ENCODE peak calls at places on chromosomes 6 and 20, in seven cellular contexts. One of them, this sample, is unnamed.

GRCh38 chr6:108102965-108103364 is 28.4 kb upstream of the OSTM1 start:
- DNase-seq in ovary: no peak
- DNase-seq in effector CD4-positive, alpha-beta T cell: no peak
- DNase-seq in stomach: no peak
- DNase-seq in activated naive CD4-positive, alpha-beta T cell treated with Interleukin-2 at 50 U/mL for 16 hours: no peak
- DNase-seq in stimulated activated CD4-positive, alpha-beta T cell treated with anti-CD3 and anti-CD28 coated beads, Interleukin-4, amount 100 ng/mL, for 4 hours: no peak
- DNase-seq in T-helper 9 cell: no peak
- DNase-seq in this sample: no peak

GRCh38 chr20:57509665-57510237 is 15.2 kb downstream of the CTCFL start:
- DNase-seq in effector CD4-positive, alpha-beta T cell: no peak
- DNase-seq in activated naive CD4-positive, alpha-beta T cell treated with Interleukin-2 at 50 U/mL for 16 hours: no peak
- DNase-seq in stomach: peak; percentile 32
- DNase-seq in T-helper 9 cell: no peak
- DNase-seq in ovary: no peak
- DNase-seq in stimulated activated CD4-positive, alpha-beta T cell treated with anti-CD3 and anti-CD28 coated beads, Interleukin-4, amount 100 ng/mL, for 4 hours: no peak
- DNase-seq in this sample: no peak

GRCh38 chr20:16942702-16943101 is 194.5 kb downstream of the OTOR start:
- DNase-seq in T-helper 9 cell: no peak
- DNase-seq in effector CD4-positive, alpha-beta T cell: no peak
- DNase-seq in ovary: no peak
- DNase-seq in stimulated activated CD4-positive, alpha-beta T cell treated with anti-CD3 and anti-CD28 coated beads, Interleukin-4, amount 100 ng/mL, for 4 hours: no peak
- DNase-seq in activated naive CD4-positive, alpha-beta T cell treated with Interleukin-2 at 50 U/mL for 16 hours: no peak
- DNase-seq in stomach: no peak
- DNase-seq in this sample: no peak

GRCh38 chr6:42239736-42240375 is 22.2 kb upstream of the MRPS10 start:
- DNase-seq in stimulated activated CD4-positive, alpha-beta T cell treated with anti-CD3 and anti-CD28 coated beads, Interleukin-4, amount 100 ng/mL, for 4 hours: no peak
- DNase-seq in T-helper 9 cell: no peak
- DNase-seq in stomach: no peak
- DNase-seq in effector CD4-positive, alpha-beta T cell: no peak
- DNase-seq in activated naive CD4-positive, alpha-beta T cell treated with Interleukin-2 at 50 U/mL for 16 hours: no peak
- DNase-seq in ovary: no peak
- DNase-seq in this sample: no peak

GRCh38 chr20:46367967-46368901 is 38.2 kb downstream of the ELMO2 start:
- DNase-seq in T-helper 9 cell: no peak
- DNase-seq in stimulated activated CD4-positive, alpha-beta T cell treated with anti-CD3 and anti-CD28 coated beads, Interleukin-4, amount 100 ng/mL, for 4 hours: no peak
- DNase-seq in stomach: no peak
- DNase-seq in effector CD4-positive, alpha-beta T cell: no peak
- DNase-seq in ovary: no peak
- DNase-seq in activated naive CD4-positive, alpha-beta T cell treated with Interleukin-2 at 50 U/mL for 16 hours: no peak
- DNase-seq in this sample: no peak

GRCh38 chr20:63101781-63102719 is 95.3 kb upstream of the BHLHE23 start:
- DNase-seq in stomach: peak; percentile 39
- DNase-seq in effector CD4-positive, alpha-beta T cell: peak; percentile 34
- DNase-seq in ovary: peak; percentile 45
- DNase-seq in activated naive CD4-positive, alpha-beta T cell treated with Interleukin-2 at 50 U/mL for 16 hours: peak; percentile 68
- DNase-seq in T-helper 9 cell: peak; percentile 36
- DNase-seq in stimulated activated CD4-positive, alpha-beta T cell treated with anti-CD3 and anti-CD28 coated beads, Interleukin-4, amount 100 ng/mL, for 4 hours: peak; percentile 60
- DNase-seq in this sample: peak; percentile 39

GRCh38 chr6:20746024-20746423 is 211.8 kb downstream of the CDKAL1 start:
- DNase-seq in T-helper 9 cell: no peak
- DNase-seq in stomach: no peak
- DNase-seq in ovary: no peak
- DNase-seq in effector CD4-positive, alpha-beta T cell: no peak
- DNase-seq in activated naive CD4-positive, alpha-beta T cell treated with Interleukin-2 at 50 U/mL for 16 hours: no peak
- DNase-seq in stimulated activated CD4-positive, alpha-beta T cell treated with anti-CD3 and anti-CD28 coated beads, Interleukin-4, amount 100 ng/mL, for 4 hours: no peak
- DNase-seq in this sample: no peak

GRCh38 chr6:169046483-169047192 is 207.0 kb downstream of the THBS2 start:
- DNase-seq in stomach: no peak
- DNase-seq in stimulated activated CD4-positive, alpha-beta T cell treated with anti-CD3 and anti-CD28 coated beads, Interleukin-4, amount 100 ng/mL, for 4 hours: no peak
- DNase-seq in T-helper 9 cell: no peak
- DNase-seq in ovary: no peak
- DNase-seq in effector CD4-positive, alpha-beta T cell: no peak
- DNase-seq in activated naive CD4-positive, alpha-beta T cell treated with Interleukin-2 at 50 U/mL for 16 hours: no peak
- DNase-seq in this sample: no peak

GRCh38 chr6:41698350-41698781 is 37.0 kb downstream of the TFEB start:
- DNase-seq in stomach: no peak
- DNase-seq in effector CD4-positive, alpha-beta T cell: no peak
- DNase-seq in stimulated activated CD4-positive, alpha-beta T cell treated with anti-CD3 and anti-CD28 coated beads, Interleukin-4, amount 100 ng/mL, for 4 hours: no peak
- DNase-seq in ovary: no peak
- DNase-seq in activated naive CD4-positive, alpha-beta T cell treated with Interleukin-2 at 50 U/mL for 16 hours: no peak
- DNase-seq in T-helper 9 cell: no peak
- DNase-seq in this sample: no peak

GRCh38 chr20:57006411-57007170 is 259.9 kb downstream of the BMP7 start:
- DNase-seq in effector CD4-positive, alpha-beta T cell: no peak
- DNase-seq in activated naive CD4-positive, alpha-beta T cell treated with Interleukin-2 at 50 U/mL for 16 hours: no peak
- DNase-seq in T-helper 9 cell: no peak
- DNase-seq in ovary: no peak
- DNase-seq in stomach: no peak
- DNase-seq in stimulated activated CD4-positive, alpha-beta T cell treated with anti-CD3 and anti-CD28 coated beads, Interleukin-4, amount 100 ng/mL, for 4 hours: no peak
- DNase-seq in this sample: no peak

GRCh38 chr20:4401601-4402000 is 320.1 kb upstream of the PRND start:
- DNase-seq in stomach: no peak
- DNase-seq in ovary: no peak
- DNase-seq in stimulated activated CD4-positive, alpha-beta T cell treated with anti-CD3 and anti-CD28 coated beads, Interleukin-4, amount 100 ng/mL, for 4 hours: no peak
- DNase-seq in activated naive CD4-positive, alpha-beta T cell treated with Interleukin-2 at 50 U/mL for 16 hours: no peak
- DNase-seq in T-helper 9 cell: no peak
- DNase-seq in effector CD4-positive, alpha-beta T cell: no peak
- DNase-seq in this sample: no peak